ENCODE peak calls at places on chromosomes 3 and 15, in nine cellular contexts. K, L, E, U, O, V, B, Z and S are unnamed samples.

GRCh38 chr3:119427669-119428068 is 35.7 kb downstream of the TMEM39A start:
- DNase-seq in K (no peak), L (no peak), E (no peak), U (no peak), O (no peak), V (no peak), B (no peak), Z (no peak), S (no peak)

GRCh38 chr3:27553868-27554540 is 69.8 kb upstream of the SLC4A7 start:
- DNase-seq in K (no peak), L (no peak), E (no peak), U (no peak), O (no peak), V (no peak), B (no peak), Z (no peak), S (no peak)

GRCh38 chr3:100268156-100268555 is 7.4 kb downstream of the TBC1D23 start:
- DNase-seq in K (no peak), L (no peak), E (no peak), U (no peak), O (no peak), V (no peak), B (no peak), Z (no peak), S (no peak)

GRCh38 chr3:114596147-114596546 is 302.3 kb downstream of the TIGIT start:
- DNase-seq in K (no peak), L (no peak), E (no peak), U (no peak), O (no peak), V (no peak), B (no peak), Z (no peak), S (no peak)

GRCh38 chr3:185739264-185739701 is 85.6 kb downstream of the IGF2BP2 start:
- DNase-seq in K (no peak), L (no peak), E (no peak), U (no peak), O (no peak), V (no peak), B (no peak), Z (no peak), S (no peak)

GRCh38 chr15:33324609-33325008 is 13.8 kb downstream of the RYR3 start:
- DNase-seq in K (no peak), L (no peak), E (no peak), U (no peak), O (no peak), V (no peak), B (no peak), Z (no peak), S (no peak)

GRCh38 chr3:61583890-61584289 is 22.5 kb downstream of the PTPRG start:
- DNase-seq in K (no peak), L (no peak), E (no peak), U (no peak), O (no peak), V (no peak), B (no peak), Z (no peak), S (no peak)

GRCh38 chr3:112378989-112379692 is 46.2 kb downstream of the CD200 start:
- DNase-seq in K (peak; percentile 50), L (no peak), E (no peak), U (no peak), O (no peak), V (no peak), B (no peak), Z (no peak), S (no peak)

GRCh38 chr3:197888511-197888910 is 61.5 kb upstream of the RPL35A start:
- DNase-seq in K (no peak), L (no peak), E (no peak), U (no peak), O (no peak), V (no peak), B (no peak), Z (no peak), S (no peak)

GRCh38 chr15:39461536-39462140 is 119.2 kb upstream of the THBS1 start:
- DNase-seq in K (no peak), L (peak; percentile 78), E (no peak), U (no peak), O (no peak), V (peak; percentile 82), B (no peak), Z (peak; percentile 81), S (peak; percentile 66)

GRCh38 chr15:31215490-31216209 is 111.0 kb upstream of the KLF13 start:
- DNase-seq in K (peak; percentile 71), L (peak; percentile 69), E (peak; percentile 91), U (peak; percentile 90), O (peak; percentile 84), V (peak; percentile 88), B (peak; percentile 73), Z (peak; percentile 87), S (peak; percentile 75)
- TF ChIP-seq POLR2A in K (no peak), L (peak; percentile 20), E (peak; percentile 22), U (no peak), O (peak; percentile 62), V (no peak), B (no peak), Z (no peak), S (no peak)

GRCh38 chr3:5197470-5198312 is 10.2 kb downstream of the EDEM1 start:
- DNase-seq in K (no peak), L (no peak), E (no peak), U (no peak), O (peak; percentile 46), V (no peak), B (peak; percentile 55), Z (no peak), S (no peak)

GRCh38 chr3:5197022-5197421 is 9.5 kb downstream of the EDEM1 start:
- DNase-seq in K (no peak), L (no peak), E (no peak), U (no peak), O (no peak), V (no peak), B (no peak), Z (no peak), S (no peak)

GRCh38 chr3:5194801-5195509 is 7.4 kb downstream of the EDEM1 start:
- DNase-seq in K (peak; percentile 30), L (peak; percentile 25), E (peak; percentile 70), U (no peak), O (peak; percentile 53), V (no peak), B (peak; percentile 78), Z (no peak), S (peak; percentile 40)

GRCh38 chr3:5194341-5194740 is 6.8 kb downstream of the EDEM1 start:
- DNase-seq in K (no peak), L (no peak), E (no peak), U (no peak), O (no peak), V (no peak), B (no peak), Z (no peak), S (no peak)

DNA sequence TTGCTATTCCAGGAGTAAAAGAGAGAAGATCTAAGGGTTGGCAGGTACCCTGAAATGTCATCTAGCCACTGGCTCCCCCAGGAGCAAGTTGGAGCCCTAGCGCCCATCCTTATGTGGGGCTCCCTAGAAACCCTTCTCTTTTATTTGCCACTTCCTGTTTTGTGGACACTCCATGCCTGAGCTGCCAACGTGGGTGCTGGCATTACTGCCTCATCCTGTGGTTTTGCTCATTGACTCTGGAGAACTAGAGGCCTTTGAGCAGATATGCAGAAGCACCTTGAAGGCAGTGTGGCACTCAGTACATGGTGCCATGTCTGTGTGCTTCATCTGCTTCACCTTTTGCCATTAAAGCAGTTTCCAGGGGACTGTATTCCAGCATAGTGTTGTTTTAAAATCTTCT is 8.1 kb downstream of the EDEM1 start:
- DNase-seq in K (peak; percentile 27), L (no peak), E (no peak), U (no peak), O (peak; percentile 57), V (no peak), B (no peak), Z (no peak), S (peak; percentile 45)
- H3K4me1 ChIP-seq in K (peaks cover 19% of the 10 kb centered on the region), L (peaks cover 13% of the 10 kb centered on the region), E (peaks cover 52% of the 10 kb centered on the region), U (peaks cover 79% of the 10 kb centered on the region), O (peaks cover 28% of the 10 kb centered on the region), V (no peaks in the 10 kb centered on the region), B (no peaks in the 10 kb centered on the region), Z (no peaks in the 10 kb centered on the region), S (peaks cover 17% of the 10 kb centered on the region)

GRCh38 chr3:151300554-151300953 is 16.1 kb downstream of the GPR87 start:
- DNase-seq in K (no peak), L (no peak), E (no peak), U (no peak), O (no peak), V (no peak), B (no peak), Z (no peak), S (no peak)
- TF ChIP-seq POLR2A in K (no peak), L (no peak), E (no peak), U (no peak), O (no peak), V (no peak), B (no peak), Z (no peak), S (no peak)

GRCh38 chr3:11634974-11635612 is 8.6 kb downstream of the VGLL4 start:
- DNase-seq in K (no peak), L (no peak), E (no peak), U (no peak), O (no peak), V (no peak), B (no peak), Z (no peak), S (no peak)
- H3K4me1 ChIP-seq in K (peaks cover 20% of the 10 kb centered on the region), L (peaks cover 15% of the 10 kb centered on the region), E (peaks cover 12% of the 10 kb centered on the region), U (peaks cover 91% of the 10 kb centered on the region), O (peaks cover 63% of the 10 kb centered on the region), V (peaks cover 36% of the 10 kb centered on the region), B (peaks cover 3% of the 10 kb centered on the region), Z (peaks cover 49% of the 10 kb centered on the region), S (peaks cover 68% of the 10 kb centered on the region)

GRCh38 chr15:74664028-74664616 is 31.7 kb downstream of the EDC3 start:
- DNase-seq in K (no peak), L (peak; percentile 24), E (no peak), U (peak; percentile 80), O (no peak), V (no peak), B (no peak), Z (no peak), S (peak; percentile 42)
- TF ChIP-seq POLR2A in K (no peak), L (no peak), E (no peak), U (no peak), O (no peak), V (no peak), B (no peak), Z (no peak), S (no peak)

DNA sequence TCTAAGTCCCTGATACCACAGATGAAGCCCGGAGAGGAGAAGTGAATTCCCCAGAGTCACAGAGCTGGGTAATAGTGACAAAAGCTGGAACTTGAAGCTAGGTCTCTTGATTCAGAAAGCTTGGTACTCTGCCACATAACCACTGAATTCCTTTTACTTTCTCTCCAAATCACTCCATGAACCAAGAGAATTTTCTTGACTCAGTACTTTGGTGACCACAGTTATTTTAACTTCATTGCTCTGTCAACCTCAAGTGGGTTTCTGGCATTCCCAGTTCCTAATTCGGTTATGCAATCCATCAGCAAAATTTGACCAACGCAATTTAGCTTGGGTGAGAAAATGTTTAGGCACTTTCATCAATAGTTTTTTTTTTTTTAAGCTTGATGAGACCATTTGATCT is 61.0 kb upstream of the PPARG start:
- DNase-seq in K (no peak), L (no peak), E (no peak), U (no peak), O (no peak), V (no peak), B (no peak), Z (no peak), S (no peak)
- H3K4me1 ChIP-seq in K (no peaks in the 10 kb centered on the region), L (no peaks in the 10 kb centered on the region), E (peaks cover 5% of the 10 kb centered on the region), U (peaks cover 49% of the 10 kb centered on the region), O (peaks cover 30% of the 10 kb centered on the region), V (no peaks in the 10 kb centered on the region), B (no peaks in the 10 kb centered on the region), Z (no peaks in the 10 kb centered on the region), S (no peaks in the 10 kb centered on the region)

GRCh38 chr3:36957862-36958686 is 13.2 kb upstream of the TRANK1 start:
- DNase-seq in K (no peak), L (no peak), E (peak; percentile 58), U (no peak), O (no peak), V (no peak), B (peak; percentile 96), Z (no peak), S (peak; percentile 27)
- TF ChIP-seq POLR2A in K (no peak), L (no peak), E (no peak), U (no peak), O (no peak), V (no peak), B (no peak), Z (no peak), S (no peak)